ENCODE peak calls at places on chromosome 20, in nine cellular contexts. T, O, A, B, L, M, V, N and I are unnamed samples.

GRCh38 chr20:49700411-49701185 is 13.1 kb downstream of the B4GALT5 start:
- DNase-seq in T (no peak), O (no peak), A (peak; percentile 92), B (no peak), L (peak; percentile 72), M (peak; percentile 40), V (no peak), N (peak; percentile 71), I (no peak)

GRCh38 chr20:42577193-42577592 is 612.5 kb downstream of the PTPRT start:
- DNase-seq in T (no peak), O (no peak), A (no peak), B (no peak), L (no peak), M (no peak), V (no peak), N (no peak), I (no peak)

GRCh38 chr20:60512436-60512835 is 554.2 kb downstream of the CDH26 start:
- DNase-seq in T (no peak), O (peak; percentile 50), A (no peak), B (no peak), L (peak; percentile 8), M (no peak), V (no peak), N (peak; percentile 66), I (no peak)

GRCh38 chr20:56551571-56551970 is 18.5 kb downstream of the FAM209B start:
- DNase-seq in T (no peak), O (no peak), A (no peak), B (no peak), L (no peak), M (no peak), V (no peak), N (no peak), I (no peak)

GRCh38 chr20:60481051-60481741 is 523.0 kb downstream of the CDH26 start:
- DNase-seq in T (no peak), O (no peak), A (no peak), B (no peak), L (no peak), M (no peak), V (no peak), N (peak; percentile 0), I (no peak)

GRCh38 chr20:14062171-14062570 is 66.9 kb downstream of the MACROD2 start:
- DNase-seq in T (no peak), O (no peak), A (no peak), B (no peak), L (no peak), M (no peak), V (no peak), N (no peak), I (no peak)

GRCh38 chr20:33291830-33292355 is 8.9 kb downstream of the BPIFB1 start:
- DNase-seq in T (peak; percentile 47), O (no peak), A (peak; percentile 59), B (peak; percentile 70), L (peak; percentile 22), M (peak; percentile 78), V (peak; percentile 33), N (no peak), I (peak; percentile 50)

GRCh38 chr20:5657190-5657872 is 92.9 kb upstream of the SHLD1 start:
- DNase-seq in T (no peak), O (no peak), A (peak; percentile 96), B (no peak), L (peak; percentile 12), M (no peak), V (no peak), N (peak; percentile 97), I (peak; percentile 42)

GRCh38 chr20:45293041-45294002 is 13.3 kb upstream of the RBPJL start:
- DNase-seq in T (peak; percentile 63), O (peak; percentile 7), A (peak; percentile 81), B (no peak), L (peak; percentile 83), M (peak; percentile 88), V (peak; percentile 89), N (peak; percentile 41), I (peak; percentile 82)

GRCh38 chr20:38601216-38602184 is at the start of gene ARHGAP40:
- DNase-seq in T (no peak), O (no peak), A (peak; percentile 45), B (no peak), L (peak; percentile 12), M (peak; percentile 62), V (no peak), N (peak; percentile 11), I (peak; percentile 9)

GRCh38 chr20:1396702-1397101 is 3.8 kb upstream of the FKBP1A start:
- DNase-seq in T (no peak), O (no peak), A (peak; percentile 56), B (peak; percentile 70), L (no peak), M (no peak), V (no peak), N (no peak), I (peak; percentile 29)

GRCh38 chr20:52105045-52105572 is 86.5 kb downstream of the ZFP64 start:
- DNase-seq in T (no peak), O (no peak), A (peak; percentile 74), B (no peak), L (peak; percentile 45), M (no peak), V (no peak), N (peak; percentile 2), I (no peak)

GRCh38 chr20:33273117-33273851 is 9.7 kb upstream of the BPIFB1 start:
- DNase-seq in T (no peak), O (no peak), A (no peak), B (no peak), L (no peak), M (no peak), V (no peak), N (no peak), I (no peak)

GRCh38 chr20:33863440-33864323 is 52.5 kb downstream of the CHMP4B start:
- DNase-seq in T (no peak), O (no peak), A (no peak), B (no peak), L (no peak), M (no peak), V (no peak), N (no peak), I (no peak)

GRCh38 chr20:21352703-21353102 is 44.6 kb downstream of the NKX2-4 start:
- DNase-seq in T (no peak), O (no peak), A (peak; percentile 24), B (no peak), L (no peak), M (no peak), V (no peak), N (peak; percentile 50), I (no peak)

GRCh38 chr20:5073154-5074049 is 46.4 kb downstream of the PCNA start:
- DNase-seq in T (no peak), O (no peak), A (peak; percentile 20), B (peak; percentile 25), L (peak; percentile 94), M (no peak), V (peak; percentile 11), N (peak; percentile 80), I (peak; percentile 69)

GRCh38 chr20:10673176-10673830 is 496 bp downstream of the JAG1 start:
- DNase-seq in T (no peak), O (peak; percentile 70), A (peak; percentile 49), B (no peak), L (no peak), M (peak; percentile 20), V (peak; percentile 91), N (peak; percentile 17), I (no peak)

GRCh38 chr20:31663838-31664695 is 26.4 kb downstream of the COX4I2 start:
- DNase-seq in T (no peak), O (peak; percentile 43), A (no peak), B (no peak), L (no peak), M (no peak), V (peak; percentile 95), N (no peak), I (no peak)

GRCh38 chr20:13703265-13703664 is 64.5 kb upstream of the TASP1 start:
- DNase-seq in T (no peak), O (no peak), A (no peak), B (no peak), L (no peak), M (no peak), V (no peak), N (no peak), I (no peak)

GRCh38 chr20:38581013-38581412 is at the start of gene ADIG:
- DNase-seq in T (no peak), O (peak; percentile 82), A (no peak), B (no peak), L (no peak), M (no peak), V (no peak), N (no peak), I (no peak)

GRCh38 chr20:6053776-6054688 is at the start of gene LRRN4:
- DNase-seq in T (no peak), O (no peak), A (peak; percentile 45), B (no peak), L (no peak), M (no peak), V (peak; percentile 93), N (no peak), I (no peak)

GRCh38 chr20:45354423-45355208 is 6.4 kb upstream of the SDC4 start:
- DNase-seq in T (no peak), O (no peak), A (no peak), B (no peak), L (no peak), M (no peak), V (no peak), N (no peak), I (no peak)

GRCh38 chr20:6473197-6473596 is 294.3 kb upstream of the BMP2 start:
- DNase-seq in T (no peak), O (no peak), A (no peak), B (no peak), L (no peak), M (no peak), V (no peak), N (no peak), I (no peak)

GRCh38 chr20:53579581-53580375 is 13.9 kb downstream of the ZNF217 start:
- DNase-seq in T (no peak), O (no peak), A (peak; percentile 67), B (no peak), L (peak; percentile 78), M (peak; percentile 22), V (no peak), N (peak; percentile 50), I (peak; percentile 65)

GRCh38 chr20:50649587-50649986 is 41.8 kb downstream of the RIPOR3 start:
- DNase-seq in T (no peak), O (no peak), A (no peak), B (no peak), L (no peak), M (no peak), V (no peak), N (no peak), I (no peak)

GRCh38 chr20:3115190-3116107 is 30.9 kb upstream of the AVP start:
- DNase-seq in T (no peak), O (no peak), A (peak; percentile 68), B (peak; percentile 27), L (peak; percentile 56), M (peak; percentile 67), V (peak; percentile 57), N (peak; percentile 35), I (peak; percentile 91)

GRCh38 chr20:47487175-47487917 is 14.3 kb upstream of the NCOA3 start:
- DNase-seq in T (no peak), O (no peak), A (peak; percentile 13), B (no peak), L (no peak), M (peak; percentile 53), V (no peak), N (no peak), I (peak; percentile 77)

GRCh38 chr20:20525756-20526155 is 157.9 kb downstream of the INSM1 start:
- DNase-seq in T (no peak), O (peak; percentile 72), A (no peak), B (no peak), L (no peak), M (no peak), V (no peak), N (no peak), I (no peak)

GRCh38 chr20:37396520-37397075 is 50.7 kb downstream of the SRC start:
- DNase-seq in T (no peak), O (no peak), A (no peak), B (no peak), L (no peak), M (peak; percentile 64), V (peak; percentile 81), N (no peak), I (peak; percentile 92)

GRCh38 chr20:44464514-44464913 is 11.2 kb upstream of the TTPAL start:
- DNase-seq in T (no peak), O (no peak), A (no peak), B (no peak), L (no peak), M (no peak), V (no peak), N (no peak), I (no peak)

GRCh38 chr20:59828478-59829414 is 104.7 kb downstream of the SYCP2 start:
- DNase-seq in T (no peak), O (no peak), A (no peak), B (no peak), L (no peak), M (no peak), V (no peak), N (no peak), I (no peak)